ENCODE peak calls at places on chromosomes 2 and 18, in four cellular contexts. S is astrocyte, H is K562, X is H1. L is an unnamed sample. For H3K79me2, the result is how much of the 10 kb centered on the place peaks cover.

GRCh38 chr18:67243799-67244587 is 272.5 kb downstream of the DSEL start:
- DNase-seq in H (no peak), X (no peak), S (peak), L (no peak)

GRCh38 chr2:182779323-182779722 is 63.3 kb downstream of the DNAJC10 start:
- DNase-seq in X (no peak), H (no peak), S (no peak), L (no peak)

GRCh38 chr2:203404996-203405395 is 76.8 kb downstream of the ABI2 start:
- DNase-seq in H (no peak), X (no peak), S (peak), L (no peak)

GRCh38 chr2:154402138-154402714 is 296.3 kb upstream of the KCNJ3 start:
- DNase-seq in S (peak), H (no peak), X (no peak), L (no peak)

GRCh38 chr2:48946444-48947048 is 191.0 kb upstream of the LHCGR start:
- DNase-seq in H (peak), S (peak), X (no peak), L (peak)

GRCh38 chr2:68885074-68885810 is 14.0 kb upstream of the BMP10 start:
- DNase-seq in S (no peak), H (no peak), X (no peak), L (no peak)

GRCh38 chr18:2150566-2150965 is 420.7 kb downstream of the METTL4 start:
- DNase-seq in S (no peak), X (no peak), H (no peak), L (no peak)

GRCh38 chr18:78809845-78810244 is 169.8 kb upstream of the SALL3 start:
- DNase-seq in H (no peak), S (no peak), X (no peak), L (no peak)

GRCh38 chr2:1653137-1653789 is 91.1 kb downstream of the PXDN start:
- DNase-seq in S (peak), X (no peak), H (no peak), L (no peak)

GRCh38 chr2:18750662-18751554 is 161.5 kb upstream of the NT5C1B start:
- DNase-seq in H (no peak), X (no peak), S (peak), L (peak)

GRCh38 chr18:41524674-41525470 is 430.2 kb upstream of the PIK3C3 start:
- DNase-seq in X (no peak), S (no peak), H (no peak), L (no peak)

GRCh38 chr2:148020036-148020357 is 540 bp downstream of the ORC4 start:
- DNase-seq in H (no peak), X (no peak), S (peak), L (peak)

GRCh38 chr2:68316091-68316490 is 3.7 kb downstream of the CNRIP1 start:
- DNase-seq in X (no peak), H (no peak), S (no peak), L (no peak)

GRCh38 chr2:55779459-55780421 is 86.1 kb upstream of the PNPT1 start:
- DNase-seq in X (no peak), H (no peak), S (peak), L (peak)

GRCh38 chr2:174350018-174350417 is 15.3 kb downstream of the SP9 start:
- DNase-seq in X (no peak), S (no peak), H (peak), L (no peak)

GRCh38 chr2:18268400-18268799 is 292.1 kb downstream of the RDH14 start:
- DNase-seq in H (no peak), X (no peak), S (no peak), L (no peak)

GRCh38 chr2:120597595-120598193 is 138.0 kb upstream of the GLI2 start:
- DNase-seq in S (no peak), X (no peak), H (no peak), L (no peak)

GRCh38 chr2:189580267-189580661 is 322 bp downstream of the SLC40A1 start:
- DNase-seq in S (peak), H (peak), X (peak), L (peak)

GRCh38 chr18:48948112-48949050 is 2.4 kb downstream of the SMAD7 start:
- DNase-seq in H (peak), X (no peak), S (peak), L (peak)

GRCh38 chr2:177530513-177531039 is 138.0 kb downstream of the AGPS start:
- DNase-seq in H (no peak), X (no peak), S (peak), L (no peak)

GRCh38 chr18:47724186-47724975 is 206.1 kb downstream of the SMAD2 start:
- DNase-seq in H (no peak), X (no peak), S (no peak), L (no peak)

GRCh38 chr18:77858331-77858730 is 608.7 kb downstream of the GALR1 start:
- DNase-seq in H (no peak), S (no peak), X (no peak), L (no peak)

GRCh38 chr2:45435316-45435715 is 175.8 kb downstream of the SRBD1 start:
- DNase-seq in H (peak), X (no peak), S (peak), L (no peak)

GRCh38 chr2:112189001-112189556 is 50.9 kb downstream of the FBLN7 start:
- DNase-seq in X (no peak), H (no peak), S (no peak), L (no peak)

GRCh38 chr18:51522821-51523220 is 325.3 kb upstream of the MEX3C start:
- DNase-seq in H (no peak), X (no peak), S (no peak), L (no peak)

GRCh38 chr2:240463866-240464481 is 28.5 kb downstream of the GPC1 start:
- DNase-seq in S (no peak), H (no peak), X (no peak), L (no peak)

GRCh38 chr2:7288484-7288883 is 371.3 kb downstream of the RNF144A start:
- DNase-seq in S (no peak), X (no peak), H (no peak), L (no peak)

GRCh38 chr2:231708050-231708772 is at the start of gene PTMA:
- DNase-seq in S (peak), X (peak), H (peak), L (peak)
- H3K4me3 ChIP-seq in S (peak), X (peak), H (peak), L (peak)

DNA sequence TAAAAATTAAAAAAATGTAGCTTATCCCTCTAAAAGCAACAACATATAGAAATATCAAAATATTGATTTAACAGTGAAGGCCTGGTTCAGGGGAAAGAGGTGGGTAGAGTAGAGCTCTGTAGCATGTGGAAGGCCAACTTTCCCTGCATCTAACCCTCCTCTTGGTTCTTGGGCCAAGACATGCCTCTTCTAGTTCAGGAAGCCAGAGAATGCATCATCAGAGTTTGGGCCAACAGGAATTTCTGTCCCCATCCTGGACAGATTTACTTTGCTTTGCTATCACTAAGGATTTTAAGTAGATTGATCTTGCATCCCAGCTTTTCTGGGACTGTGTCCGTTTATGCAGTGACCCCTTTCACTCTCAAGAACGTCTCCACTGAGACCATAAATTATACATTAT is 333.6 kb downstream of the ALK start:
- DNase-seq in H (no peak), S (no peak), X (no peak), L (no peak)
- H3K79me2 ChIP-seq in H (under half), S (under half), X (under half), L (under half)

GRCh38 chr2:10278029-10278762 is 24.5 kb upstream of the HPCAL1 start:
- DNase-seq in S (peak), H (peak), X (no peak), L (peak)
- H3K4me3 ChIP-seq in S (no peak), H (no peak), X (no peak), L (no peak)

DNA sequence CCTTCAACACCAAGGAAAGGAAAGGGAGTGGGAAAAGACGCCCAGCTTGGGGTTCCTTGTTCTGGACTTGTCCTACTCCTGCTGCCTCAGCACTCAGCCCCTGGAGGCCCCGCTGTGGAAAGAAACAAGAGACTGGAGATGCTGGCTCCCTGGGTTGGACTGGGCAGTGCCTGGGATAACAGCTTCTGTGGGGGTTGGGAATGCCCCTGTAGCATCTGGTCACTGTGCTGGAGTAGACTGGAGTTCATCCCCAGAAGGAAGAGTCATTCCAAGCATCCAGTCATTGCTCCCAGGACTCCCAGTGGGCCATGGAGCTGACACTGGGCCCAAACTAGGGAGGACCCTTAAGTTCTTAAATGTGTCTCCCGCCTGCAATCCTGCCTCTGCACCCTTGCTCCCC is 129.3 kb upstream of the HAAO start:
- DNase-seq in X (no peak), S (no peak), H (no peak), L (no peak)
- H3K79me2 ChIP-seq in X (under half), S (under half), H (under half), L (under half)

L was measured in PC-9.